ENCODE peak calls at places on chromosomes 4 and X, in five cellular contexts. M is naive B cell, I is SJSA1, P is T1000, Q is B cell. Z is an unnamed sample.

GRCh38 chr4:133565379-133565778 is 416.3 kb downstream of the PCDH10 start:
- DNase-seq in M (no peak), I (no peak), P (no peak), Q (no peak), Z (no peak)

GRCh38 chrX:11462136-11462535 is 168.9 kb downstream of the AMELX start:
- DNase-seq in M (no peak), I (no peak), P (no peak), Q (no peak), Z (no peak)

GRCh38 chrX:130053236-130053635 is 57.1 kb downstream of the ELF4 start:
- DNase-seq in M (no peak), I (no peak), P (no peak), Q (no peak), Z (no peak)

GRCh38 chr4:114807759-114808404 is 209.3 kb downstream of the UGT8 start:
- DNase-seq in M (peak), I (no peak), P (no peak), Q (peak), Z (no peak)

GRCh38 chr4:55347610-55348228 is 1.7 kb downstream of the SRD5A3 start:
- DNase-seq in M (no peak), I (no peak), P (no peak), Q (no peak), Z (no peak)

GRCh38 chr4:6824071-6824470 is 41.5 kb downstream of the KIAA0232 start:
- DNase-seq in M (no peak), I (no peak), P (no peak), Q (no peak), Z (no peak)

GRCh38 chr4:183504930-183505555 is at the start of gene ING2:
- DNase-seq in M (no peak), I (no peak), P (no peak), Q (no peak), Z (no peak)

GRCh38 chr4:88807499-88807898 is 109.9 kb upstream of the NAP1L5 start:
- DNase-seq in M (no peak), I (no peak), P (no peak), Q (no peak), Z (no peak)

GRCh38 chr4:28354874-28355273 is 1494.2 kb downstream of the STIM2 start:
- DNase-seq in M (no peak), I (no peak), P (no peak), Q (no peak), Z (no peak)

GRCh38 chr4:74370912-74371311 is 6.0 kb downstream of the EREG start:
- DNase-seq in M (peak), I (peak), P (peak), Q (peak), Z (peak)